ENCODE peak calls at places on chromosomes 5 and 9, in six cellular contexts. Q is psoas muscle; D is neuronal stem cell; X is dorsolateral prefrontal cortex; A is CD8-positive, alpha-beta memory T cell; E is spleen. F is an unnamed sample.

GRCh38 chr9:112542893-112543292 is 56.3 kb downstream of the KIAA1958 start:
- DNase-seq in Q (no peak), D (no peak), X (no peak), A (no peak), E (no peak), F (no peak)

GRCh38 chr5:177447611-177448243 is 1.1 kb downstream of the PRR7 start:
- DNase-seq in Q (peak), D (peak), X (peak), A (no peak), E (peak), F (peak)

GRCh38 chr5:179829732-179830435 is 9.2 kb downstream of the SQSTM1 start:
- DNase-seq in Q (no peak), D (no peak), X (no peak), A (no peak), E (no peak), F (no peak)

GRCh38 chr5:138468966-138469539 is 3.8 kb downstream of the EGR1 start:
- DNase-seq in Q (no peak), D (no peak), X (no peak), A (no peak), E (no peak), F (no peak)

GRCh38 chr5:72818866-72819534 is 2.5 kb downstream of the TNPO1 start:
- DNase-seq in Q (peak), D (peak), X (peak), A (peak), E (peak), F (peak)

GRCh38 chr9:26723486-26723885 is 169.1 kb downstream of the CAAP1 start:
- DNase-seq in Q (peak), D (peak), X (peak), A (no peak), E (no peak), F (no peak)

GRCh38 chr5:61029456-61030162 is 84.6 kb downstream of the NDUFAF2 start:
- DNase-seq in Q (no peak), D (no peak), X (no peak), A (no peak), E (no peak), F (no peak)

GRCh38 chr5:177531209-177531940 is 14.6 kb upstream of the DDX41 start:
- DNase-seq in Q (no peak), D (no peak), X (no peak), A (no peak), E (peak), F (peak)

GRCh38 chr9:19138084-19138483 is 10.8 kb upstream of the PLIN2 start:
- DNase-seq in Q (no peak), D (no peak), X (no peak), A (no peak), E (no peak), F (no peak)

GRCh38 chr5:77310494-77311216 is 100.2 kb downstream of the PDE8B start:
- DNase-seq in Q (no peak), D (no peak), X (no peak), A (no peak), E (no peak), F (no peak)

GRCh38 chr9:73116030-73116429 is 35.6 kb upstream of the ANXA1 start:
- DNase-seq in Q (no peak), D (no peak), X (no peak), A (no peak), E (no peak), F (no peak)

GRCh38 chr5:71932649-71933338 is 174.5 kb upstream of the MAP1B start:
- DNase-seq in Q (peak), D (peak), X (peak), A (no peak), E (no peak), F (peak)

GRCh38 chr5:15304066-15304731 is 195.8 kb upstream of the FBXL7 start:
- DNase-seq in Q (no peak), D (no peak), X (no peak), A (no peak), E (no peak), F (no peak)

GRCh38 chr9:37994639-37995347 is 74.2 kb downstream of the SHB start:
- DNase-seq in Q (peak), D (no peak), X (peak), A (no peak), E (peak), F (peak)

GRCh38 chr5:29518176-29518575 is 1675.3 kb upstream of the CDH6 start:
- DNase-seq in Q (no peak), D (no peak), X (no peak), A (no peak), E (no peak), F (no peak)

GRCh38 chr9:28365020-28365640 is 791.8 kb upstream of the C9orf72 start:
- DNase-seq in Q (no peak), D (peak), X (no peak), A (no peak), E (no peak), F (no peak)

GRCh38 chr9:278651-279050 is 64.0 kb downstream of the DOCK8 start:
- DNase-seq in Q (no peak), D (no peak), X (no peak), A (peak), E (no peak), F (no peak)

GRCh38 chr5:140293091-140293996 is 9.6 kb downstream of the PFDN1 start:
- DNase-seq in Q (no peak), D (no peak), X (no peak), A (no peak), E (no peak), F (no peak)

GRCh38 chr5:74161171-74161570 is 479.4 kb downstream of the ENC1 start:
- DNase-seq in Q (no peak), D (no peak), X (no peak), A (no peak), E (no peak), F (no peak)

GRCh38 chr5:56010431-56010830 is 15.7 kb upstream of the IL6ST start:
- DNase-seq in Q (no peak), D (no peak), X (no peak), A (no peak), E (no peak), F (no peak)

GRCh38 chr5:137706841-137707240 is 29.0 kb downstream of the KLHL3 start:
- DNase-seq in Q (no peak), D (no peak), X (no peak), A (no peak), E (no peak), F (no peak)

GRCh38 chr5:52831776-52832511 is 44.2 kb downstream of the ITGA1 start:
- DNase-seq in Q (no peak), D (no peak), X (no peak), A (no peak), E (no peak), F (no peak)

GRCh38 chr5:175003531-175003930 is 279.1 kb downstream of the MSX2 start:
- DNase-seq in Q (no peak), D (no peak), X (no peak), A (no peak), E (no peak), F (no peak)

GRCh38 chr5:83721878-83722779 is 1.5 kb upstream of the HAPLN1 start:
- DNase-seq in Q (peak), D (peak), X (peak), A (no peak), E (peak), F (peak)

GRCh38 chr5:378301-378891 is 56.9 kb downstream of the AHRR start:
- DNase-seq in Q (no peak), D (no peak), X (peak), A (no peak), E (peak), F (peak)

GRCh38 chr5:17398439-17398838 is 99.6 kb upstream of the TAF11L2 start:
- DNase-seq in Q (no peak), D (no peak), X (no peak), A (no peak), E (no peak), F (no peak)

DNA sequence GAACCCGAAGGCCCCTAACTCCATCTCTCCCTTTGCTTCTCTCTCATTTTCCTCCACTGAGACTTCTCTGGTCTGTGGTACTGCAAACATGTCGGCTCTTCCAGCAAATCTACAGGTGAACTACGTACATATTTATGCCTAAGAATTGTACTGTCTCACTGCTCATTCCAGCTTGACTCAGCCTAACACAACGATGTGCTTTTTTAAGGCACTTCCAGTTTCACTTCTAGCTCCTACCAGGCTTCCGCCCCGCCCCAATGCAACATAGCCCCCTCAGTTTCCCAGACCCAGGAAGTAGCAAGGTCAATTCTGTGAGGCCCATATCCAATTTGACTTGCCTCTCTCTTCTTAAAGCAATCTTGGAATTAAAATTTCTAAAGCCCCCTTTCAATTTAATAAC is 70.8 kb upstream of the RNF38 start:
- DNase-seq in Q (peak), D (no peak), X (no peak), A (peak), E (peak), F (peak)
- H3K4me3 ChIP-seq in Q (peak), D (no peak), X (peak), A (peak), E (peak), F (no peak)

DNA sequence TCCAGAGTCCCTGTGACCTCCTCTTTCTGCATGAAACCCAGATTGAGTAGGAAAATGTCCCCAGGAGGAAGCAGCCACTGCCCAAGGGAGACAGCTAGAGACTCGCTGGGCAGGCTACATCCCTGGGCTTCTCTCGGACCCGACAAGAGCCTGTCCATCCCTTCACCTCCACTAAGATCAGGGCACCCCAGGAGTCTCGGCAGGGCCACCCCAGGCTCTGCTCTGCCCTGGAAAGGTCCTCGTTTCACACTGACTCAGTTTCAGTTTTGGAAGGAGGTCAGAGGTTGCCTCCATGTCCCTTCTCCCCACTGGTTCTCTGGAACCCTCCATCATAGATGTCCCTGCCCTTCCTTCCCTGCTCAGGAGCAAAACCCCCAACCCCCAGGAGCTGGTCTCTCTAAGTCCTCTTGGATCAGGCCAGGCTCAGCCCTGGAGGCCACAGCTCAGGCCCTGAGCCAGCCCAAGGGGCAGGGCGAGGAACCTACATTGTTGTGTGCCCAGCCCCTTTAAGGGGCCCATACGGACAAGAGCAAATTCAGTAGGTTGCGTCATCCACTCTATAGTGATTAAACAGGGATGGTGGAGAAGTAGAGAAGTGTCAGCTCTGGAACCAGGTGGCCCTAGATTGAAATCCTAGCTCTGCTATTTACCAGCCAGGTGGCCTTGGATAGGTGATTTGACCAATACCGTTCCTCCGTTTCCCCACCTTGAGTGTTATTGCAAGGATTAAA is 37.4 kb downstream of the C9orf50 start:
- DNase-seq in Q (no peak), D (no peak), X (no peak), A (no peak), E (no peak), F (no peak)
- H3K27ac ChIP-seq in Q (no peak), D (no peak), X (no peak), A (no peak), E (no peak), F (no peak)

DNA sequence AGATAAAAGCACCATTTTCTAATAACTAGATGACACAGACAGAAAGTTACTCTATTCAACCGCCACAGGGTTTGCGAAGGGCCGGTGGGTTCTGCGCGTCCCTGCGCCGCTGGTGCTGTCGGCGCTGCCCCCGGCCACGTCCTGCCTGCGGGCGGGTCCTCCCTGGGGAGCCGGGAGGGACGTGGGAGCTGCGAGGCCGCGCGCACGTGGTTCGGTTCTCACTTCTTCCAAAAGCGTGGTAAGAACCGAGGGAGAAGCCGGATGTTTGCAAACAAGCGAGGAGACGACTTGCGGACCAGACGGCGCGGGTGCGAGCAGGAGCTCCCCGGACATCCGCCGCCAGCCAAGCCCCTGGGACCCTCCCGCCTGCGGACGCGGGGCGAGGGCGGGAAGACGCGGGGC is 12.5 kb downstream of the BTNL9 start:
- DNase-seq in Q (no peak), D (no peak), X (no peak), A (no peak), E (peak), F (no peak)
- H3K4me3 ChIP-seq in Q (peak), D (peak), X (peak), A (no peak), E (peak), F (peak)

GRCh38 chr9:137382728-137383452 is 40.1 kb downstream of the EXD3 start:
- DNase-seq in Q (peak), D (no peak), X (no peak), A (no peak), E (peak), F (peak)

GRCh38 chr9:137380606-137381005 is 42.4 kb downstream of the EXD3 start:
- DNase-seq in Q (no peak), D (no peak), X (no peak), A (no peak), E (peak), F (peak)

GRCh38 chr9:137380171-137380570 is 42.8 kb downstream of the EXD3 start:
- DNase-seq in Q (no peak), D (no peak), X (no peak), A (no peak), E (no peak), F (no peak)

GRCh38 chr9:137382444-137382727 is 40.6 kb downstream of the EXD3 start:
- DNase-seq in Q (no peak), D (no peak), X (no peak), A (no peak), E (no peak), F (no peak)

GRCh38 chr9:137381501-137382443 is 41.2 kb downstream of the EXD3 start:
- DNase-seq in Q (peak), D (no peak), X (no peak), A (no peak), E (peak), F (peak)
- H3K27ac ChIP-seq in Q (no peak), D (no peak), X (no peak), A (no peak), E (no peak), F (no peak)